ENCODE peak calls at places on chromosomes 12 and 14, in five cellular contexts. K is endothelial cell, O is K562, M is NCI-H460, P is activated T-cell treated with anti-CD3 and anti-CD28 coated beads for 24 hours. F is an unnamed sample.

GRCh38 chr14:30357791-30358190 is 201.2 kb upstream of the G2E3 start:
- DNase-seq in K (no peak), O (no peak), M (no peak), P (no peak), F (no peak)

GRCh38 chr12:76883151-76883550 is 4.3 kb upstream of the CSRP2 start:
- DNase-seq in K (no peak), O (no peak), M (no peak), P (no peak), F (no peak)

GRCh38 chr12:53073881-53074280 is 5.3 kb downstream of the SPRYD3 start:
- DNase-seq in K (no peak), O (no peak), M (no peak), P (no peak), F (no peak)

GRCh38 chr12:14554281-14555008 is 13.2 kb downstream of the PLBD1 start:
- DNase-seq in K (no peak), O (no peak), M (peak), P (no peak), F (peak)

GRCh38 chr14:76138758-76139723 is 12.7 kb upstream of the GPATCH2L start:
- DNase-seq in K (peak), O (peak), M (no peak), P (no peak), F (no peak)

GRCh38 chr14:76780875-76781647 is 19.8 kb downstream of the VASH1 start:
- DNase-seq in K (no peak), O (no peak), M (no peak), P (no peak), F (peak)

GRCh38 chr12:59596232-59597143 is 659 bp downstream of the SLC16A7 start:
- DNase-seq in K (peak), O (no peak), M (peak), P (peak), F (peak)

GRCh38 chr12:40942326-40942725 is 245.8 kb upstream of the PDZRN4 start:
- DNase-seq in K (no peak), O (no peak), M (no peak), P (no peak), F (no peak)

GRCh38 chr12:76560083-76560491 is 516 bp upstream of the OSBPL8 start:
- DNase-seq in K (no peak), O (no peak), M (no peak), P (no peak), F (no peak)

GRCh38 chr12:88870000-88870737 is 289.9 kb upstream of the KITLG start:
- DNase-seq in K (no peak), O (no peak), M (no peak), P (no peak), F (no peak)

GRCh38 chr14:105889666-105890473 is 363.5 kb downstream of the TMEM121 start:
- DNase-seq in K (no peak), O (peak), M (no peak), P (no peak), F (no peak)

GRCh38 chr12:95204141-95204866 is 13.0 kb downstream of the FGD6 start:
- DNase-seq in K (peak), O (peak), M (peak), P (no peak), F (no peak)

GRCh38 chr14:66476964-66477363 is 9.2 kb upstream of the CCDC196 start:
- DNase-seq in K (no peak), O (peak), M (no peak), P (no peak), F (no peak)

GRCh38 chr14:21476526-21476924 is 234 bp downstream of the RAB2B start:
- DNase-seq in K (peak), O (peak), M (no peak), P (no peak), F (peak)

GRCh38 chr14:104898195-104898558 is 26.5 kb upstream of the PLD4 start:
- DNase-seq in K (no peak), O (no peak), M (no peak), P (no peak), F (peak)

GRCh38 chr12:124172646-124173045 is 122.2 kb upstream of the RFLNA start:
- DNase-seq in K (no peak), O (no peak), M (no peak), P (no peak), F (no peak)

GRCh38 chr12:96434107-96434506 is 33.9 kb upstream of the CDK17 start:
- DNase-seq in K (no peak), O (no peak), M (no peak), P (peak), F (no peak)

GRCh38 chr12:65122661-65123060 is 1.6 kb upstream of the WIF1 start:
- DNase-seq in K (no peak), O (no peak), M (no peak), P (no peak), F (no peak)

GRCh38 chr14:31476131-31476917 is 11.5 kb downstream of the GPR33 start:
- DNase-seq in K (no peak), O (no peak), M (no peak), P (no peak), F (no peak)

GRCh38 chr12:12839886-12840285 is 26.7 kb downstream of the DDX47 start:
- DNase-seq in K (no peak), O (no peak), M (peak), P (no peak), F (no peak)

GRCh38 chr14:95490127-95490526 is 26.3 kb downstream of the SYNE3 start:
- DNase-seq in K (no peak), O (no peak), M (no peak), P (no peak), F (no peak)

GRCh38 chr14:22432348-22432976 is 156.6 kb downstream of the DAD1 start:
- DNase-seq in K (no peak), O (no peak), M (peak), P (no peak), F (peak)

GRCh38 chr12:47007048-47007447 is 72.4 kb upstream of the PCED1B start:
- DNase-seq in K (no peak), O (no peak), M (no peak), P (no peak), F (no peak)

GRCh38 chr12:131378861-131379665 is 331.8 kb upstream of the SFSWAP start:
- DNase-seq in K (no peak), O (no peak), M (no peak), P (no peak), F (peak)

GRCh38 chr12:117439531-117440001 is 78.1 kb upstream of the NOS1 start:
- DNase-seq in K (no peak), O (no peak), M (no peak), P (no peak), F (no peak)

GRCh38 chr12:62256408-62257079 is 3.7 kb upstream of the USP15 start:
- DNase-seq in K (no peak), O (peak), M (no peak), P (peak), F (no peak)